ENCODE peak calls at places on chromosomes 16 and 17, in ten cellular contexts. L is HT-29, I is neural crest cell, H is body of pancreas, Z is ecto neural progenitor cell, G is mesendoderm, A is HFFc6, N is T-helper 1 cell, W is gastrocnemius medialis, U is NCI-H2107. P is an unnamed sample.

GRCh38 chr16:56617212-56618085 is 8.1 kb upstream of the MT1E start:
- DNase-seq in N (peak), W (peak), G (no peak), U (no peak), I (no peak), A (no peak), Z (peak), H (peak), L (no peak), P (peak)

GRCh38 chr16:86626966-86627365 is 48.6 kb downstream of the FOXL1 start:
- DNase-seq in L (no peak), G (no peak), U (no peak), Z (no peak), A (no peak), N (no peak), I (no peak), H (no peak), W (no peak), P (peak)

GRCh38 chr17:2931901-2932300 is 131.5 kb downstream of the OR1D5 start:
- DNase-seq in W (no peak), A (no peak), G (no peak), H (no peak), Z (no peak), U (no peak), L (no peak), I (no peak), N (no peak), P (no peak)

GRCh38 chr16:68993421-68993820 is 112.0 kb upstream of the HAS3 start:
- DNase-seq in L (peak), H (no peak), I (no peak), N (no peak), A (no peak), G (no peak), Z (no peak), U (no peak), W (no peak), P (no peak)

GRCh38 chr17:32323046-32323445 is 18.9 kb downstream of the C17orf75 start:
- DNase-seq in H (no peak), G (no peak), N (no peak), L (no peak), Z (no peak), W (no peak), A (no peak), I (no peak), U (no peak), P (no peak)

GRCh38 chr17:43840814-43841213 is 6.2 kb upstream of the CD300LG start:
- DNase-seq in G (peak), Z (no peak), H (no peak), N (no peak), U (no peak), A (no peak), I (no peak), L (no peak), W (no peak), P (peak)

GRCh38 chr17:62587554-62587953 is 39.9 kb upstream of the MRC2 start:
- DNase-seq in G (no peak), W (peak), L (no peak), Z (no peak), N (no peak), I (no peak), H (no peak), U (no peak), A (no peak), P (no peak)

GRCh38 chr16:21684199-21684598 is 20.4 kb downstream of the OTOA start:
- DNase-seq in G (peak), A (no peak), W (no peak), N (peak), H (peak), Z (no peak), I (peak), U (no peak), L (peak), P (no peak)

GRCh38 chr17:39719966-39720365 is 10.4 kb downstream of the MIEN1 start:
- DNase-seq in G (no peak), H (no peak), N (no peak), W (no peak), L (no peak), U (no peak), A (no peak), I (no peak), Z (no peak), P (no peak)

GRCh38 chr17:41917957-41918391 is 777 bp downstream of the ACLY start:
- DNase-seq in G (no peak), A (no peak), N (peak), L (peak), W (peak), I (peak), Z (no peak), U (no peak), H (peak), P (peak)

GRCh38 chr16:11781773-11782172 is 15.3 kb downstream of the ZC3H7A start:
- DNase-seq in G (no peak), Z (no peak), A (no peak), H (no peak), I (no peak), N (no peak), L (no peak), U (no peak), W (no peak), P (no peak)

GRCh38 chr16:85425061-85425662 is 188.0 kb upstream of the GSE1 start:
- DNase-seq in H (peak), Z (no peak), A (no peak), I (no peak), N (no peak), W (no peak), G (no peak), U (no peak), L (no peak), P (no peak)

GRCh38 chr17:4304417-4305027 is 40.7 kb upstream of the ANKFY1 start:
- DNase-seq in I (peak), Z (no peak), N (peak), A (peak), W (no peak), U (peak), H (peak), G (peak), L (peak), P (peak)

GRCh38 chr16:51376080-51376479 is 225.0 kb upstream of the SALL1 start:
- DNase-seq in W (no peak), U (no peak), I (no peak), L (no peak), A (no peak), Z (no peak), H (no peak), G (no peak), N (no peak), P (no peak)

GRCh38 chr17:39954876-39955275 is 7.9 kb upstream of the GSDMA start:
- DNase-seq in Z (no peak), W (no peak), A (no peak), H (no peak), U (no peak), N (no peak), G (peak), L (no peak), I (no peak), P (no peak)

GRCh38 chr17:75832164-75832651 is 12.0 kb downstream of the UNC13D start:
- DNase-seq in I (no peak), H (no peak), G (peak), L (no peak), Z (no peak), A (peak), N (peak), U (no peak), W (peak), P (peak)

GRCh38 chr16:54687043-54687655 is 243.5 kb upstream of the IRX5 start:
- DNase-seq in W (no peak), H (no peak), A (no peak), U (no peak), N (no peak), G (peak), Z (no peak), I (no peak), L (no peak), P (no peak)

GRCh38 chr17:41338961-41339485 is 11.6 kb downstream of the KRT33A start:
- DNase-seq in A (peak), H (no peak), U (no peak), I (no peak), G (no peak), W (no peak), L (no peak), N (peak), Z (no peak), P (no peak)

GRCh38 chr16:80794071-80794470 is 10.3 kb downstream of the CDYL2 start:
- DNase-seq in U (no peak), N (no peak), L (no peak), W (no peak), Z (no peak), G (no peak), A (no peak), H (no peak), I (no peak), P (no peak)

GRCh38 chr17:63930951-63931575 is 1.1 kb downstream of the CD79B start:
- DNase-seq in A (no peak), U (no peak), W (no peak), Z (peak), H (peak), N (peak), L (no peak), G (peak), I (no peak), P (no peak)

GRCh38 chr17:5049314-5049819 is 14.1 kb upstream of the SLC52A1 start:
- DNase-seq in W (no peak), U (no peak), I (no peak), L (no peak), A (no peak), H (no peak), N (peak), Z (no peak), G (no peak), P (no peak)

GRCh38 chr17:75909051-75909811 is 4.5 kb upstream of the MRPL38 start:
- DNase-seq in Z (peak), G (no peak), H (peak), I (no peak), W (no peak), N (no peak), U (peak), A (no peak), L (peak), P (no peak)

GRCh38 chr17:57420674-57421392 is 164.5 kb downstream of the MSI2 start:
- DNase-seq in L (no peak), A (no peak), U (no peak), N (no peak), W (no peak), I (no peak), Z (no peak), H (no peak), G (no peak), P (no peak)

GRCh38 chr17:30113213-30113612 is 3.4 kb upstream of the NSRP1 start:
- DNase-seq in G (no peak), Z (no peak), H (no peak), L (peak), W (no peak), N (peak), A (peak), U (no peak), I (no peak), P (no peak)

GRCh38 chr17:70187383-70187782 is 18.1 kb downstream of the KCNJ2 start:
- DNase-seq in U (no peak), N (no peak), A (no peak), W (no peak), H (no peak), G (no peak), I (no peak), Z (no peak), L (no peak), P (peak)

GRCh38 chr16:89602952-89603590 is 10.4 kb upstream of the DPEP1 start:
- DNase-seq in W (no peak), U (no peak), I (no peak), H (no peak), N (no peak), L (no peak), G (no peak), Z (no peak), A (no peak), P (no peak)

GRCh38 chr17:74632597-74632996 is 9.1 kb upstream of the CD300E start:
- DNase-seq in G (no peak), H (no peak), N (no peak), U (no peak), Z (no peak), I (no peak), A (no peak), W (no peak), L (no peak), P (no peak)

GRCh38 chr16:2977440-2977839 is 2.8 kb downstream of the PKMYT1 start:
- DNase-seq in W (no peak), Z (no peak), H (peak), G (no peak), L (no peak), N (no peak), I (no peak), U (peak), A (no peak), P (no peak)

GRCh38 chr16:67270931-67271338 is 8.4 kb upstream of the PLEKHG4 start:
- DNase-seq in H (no peak), I (no peak), G (no peak), Z (no peak), W (no peak), L (no peak), A (no peak), U (no peak), N (no peak), P (no peak)

GRCh38 chr16:57700801-57701551 is 6.4 kb downstream of the DRC7 start:
- DNase-seq in N (no peak), G (no peak), I (peak), Z (no peak), W (no peak), H (no peak), A (no peak), L (no peak), U (no peak), P (no peak)

GRCh38 chr16:12079411-12079965 is 103.0 kb downstream of the SNX29 start:
- DNase-seq in Z (no peak), W (no peak), L (peak), H (no peak), I (no peak), A (no peak), U (no peak), G (no peak), N (peak), P (no peak)

P was measured in brain microvascular endothelial cell.